ENCODE peak calls at places on chromosomes 13 and 19, in six cellular contexts. H is stomach, X is lung, G is cardiac fibroblast, J is astrocyte of the spinal cord, W is IMR-90. K is an unnamed sample.

GRCh38 chr19:16778796-16779411 is 50.3 kb upstream of the SIN3B start:
- DNase-seq in J (peak), W (peak), H (peak), X (peak), G (peak), K (peak)

GRCh38 chr13:50390503-50391248 is 375.4 kb downstream of the KCNRG start:
- DNase-seq in J (no peak), G (no peak), W (no peak), H (no peak), X (no peak), K (peak)

GRCh38 chr19:7888145-7888825 is at the start of gene LRRC8E:
- DNase-seq in G (peak), H (peak), J (peak), X (peak), W (peak), K (peak)

GRCh38 chr13:95677564-95678386 is 836 bp downstream of the DNAJC3 start:
- DNase-seq in G (peak), J (peak), X (peak), H (no peak), W (peak), K (peak)

GRCh38 chr13:79405501-79405830 is 589 bp downstream of the RBM26 start:
- DNase-seq in X (no peak), H (no peak), J (no peak), G (no peak), W (no peak), K (no peak)

GRCh38 chr19:46474211-46474610 is 2.8 kb upstream of the PNMA8A start:
- DNase-seq in W (no peak), X (no peak), G (no peak), J (no peak), H (no peak), K (peak)

GRCh38 chr13:92384410-92384809 is 842.2 kb upstream of the GPC6 start:
- DNase-seq in J (no peak), X (no peak), W (no peak), H (no peak), G (no peak), K (no peak)

GRCh38 chr13:25778302-25778701 is 273.5 kb downstream of the SHISA2 start:
- DNase-seq in W (no peak), H (no peak), J (no peak), G (no peak), X (no peak), K (no peak)

GRCh38 chr13:36029171-36029570 is 102.0 kb downstream of the DCLK1 start:
- DNase-seq in G (peak), J (peak), H (no peak), X (no peak), W (peak), K (peak)

GRCh38 chr13:57665471-57665870 is 33.9 kb downstream of the PCDH17 start:
- DNase-seq in X (no peak), W (no peak), H (no peak), G (no peak), J (no peak), K (no peak)

GRCh38 chr19:3382460-3383100 is 16.2 kb downstream of the NFIC start:
- DNase-seq in J (no peak), G (no peak), W (no peak), H (no peak), X (no peak), K (no peak)
- H3K4me3 ChIP-seq in J (no peak), G (no peak), W (no peak), H (no peak), X (no peak), K (no peak)

GRCh38 chr13:30334663-30335386 is 27.5 kb upstream of the KATNAL1 start:
- DNase-seq in G (no peak), X (no peak), W (peak), J (peak), H (no peak), K (peak)
- TF ChIP-seq CTCF in G (peak), X (no peak), W (peak), J (peak), H (no peak), K (peak)

GRCh38 chr19:47725759-47726401 is 12.7 kb downstream of the EHD2 start:
- DNase-seq in G (no peak), X (peak), H (no peak), W (no peak), J (no peak), K (peak)

GRCh38 chr19:47719047-47719885 is 6.0 kb downstream of the EHD2 start:
- DNase-seq in J (peak), W (peak), X (peak), H (peak), G (peak), K (peak)

GRCh38 chr19:47716270-47716937 is 3.2 kb downstream of the EHD2 start:
- DNase-seq in X (no peak), H (no peak), J (no peak), W (no peak), G (no peak), K (no peak)

GRCh38 chr19:47723573-47723923 is 10.3 kb downstream of the EHD2 start:
- DNase-seq in J (peak), W (peak), X (peak), H (peak), G (peak), K (peak)

DNA sequence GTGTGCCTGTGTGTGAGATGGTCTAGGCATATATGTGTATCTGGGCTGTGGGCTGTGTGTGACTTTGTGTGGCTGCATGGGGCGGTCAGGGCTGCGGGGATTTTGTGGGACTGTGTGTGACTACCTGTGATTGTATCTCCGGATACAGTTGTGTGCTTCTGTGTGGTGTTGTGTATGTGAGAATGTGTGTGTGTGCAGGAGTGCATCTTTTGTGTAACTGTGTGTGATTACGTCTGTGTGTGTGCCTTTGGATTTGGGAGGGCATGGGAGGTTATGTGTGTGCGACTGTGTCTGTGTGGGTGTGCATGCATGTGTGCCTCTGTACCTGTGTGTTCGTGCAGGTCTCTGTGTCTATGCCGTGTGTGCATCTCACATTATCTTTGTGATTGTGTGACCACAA is 7.4 kb downstream of the EHD2 start:
- DNase-seq in X (no peak), W (no peak), G (no peak), H (no peak), J (no peak), K (no peak)
- H3K4me3 ChIP-seq in X (no peak), W (no peak), G (peak), H (no peak), J (no peak), K (no peak)

DNA sequence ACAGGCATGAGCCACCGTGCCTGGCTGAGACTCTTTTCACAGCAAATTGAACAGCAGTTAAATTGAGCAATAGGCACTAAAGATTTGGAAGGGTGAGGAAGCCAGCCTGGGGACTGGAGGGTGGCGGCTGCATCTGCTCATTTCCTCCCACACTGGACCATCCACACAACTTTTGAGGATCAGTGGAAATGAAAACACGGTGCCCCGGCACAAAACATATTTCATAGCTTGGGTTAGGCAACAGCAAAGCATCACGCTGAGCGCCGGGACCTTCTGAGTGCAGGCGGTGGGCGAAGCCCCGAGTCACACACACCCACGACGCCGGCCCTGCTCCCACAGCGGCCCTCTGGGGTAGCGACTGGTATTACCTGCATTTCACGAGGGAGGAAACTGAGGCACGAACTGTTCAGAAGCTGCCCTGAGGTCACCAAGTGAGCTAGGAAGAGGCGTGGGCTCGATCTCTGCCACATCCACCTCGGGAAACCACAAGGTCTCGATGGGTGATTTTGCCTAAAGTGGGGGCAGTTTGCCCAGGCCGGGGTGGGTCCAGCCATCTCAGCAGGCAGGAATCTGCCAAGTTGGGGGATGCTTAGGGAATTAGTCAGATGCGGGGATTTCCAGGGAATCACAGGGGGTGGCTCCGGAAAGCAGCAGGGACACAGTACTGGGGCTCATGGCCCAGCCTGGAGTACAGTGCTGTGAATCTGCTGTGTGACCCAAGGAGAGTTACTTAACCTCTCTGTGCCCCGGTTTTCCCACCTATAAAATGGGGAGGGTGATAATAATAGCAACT is 3.5 kb upstream of the SBNO2 start:
- DNase-seq in G (peak), W (peak), J (peak), X (no peak), H (no peak), K (peak)
- TF ChIP-seq CTCF in G (peak), W (peak), J (peak), X (no peak), H (no peak), K (peak)

DNA sequence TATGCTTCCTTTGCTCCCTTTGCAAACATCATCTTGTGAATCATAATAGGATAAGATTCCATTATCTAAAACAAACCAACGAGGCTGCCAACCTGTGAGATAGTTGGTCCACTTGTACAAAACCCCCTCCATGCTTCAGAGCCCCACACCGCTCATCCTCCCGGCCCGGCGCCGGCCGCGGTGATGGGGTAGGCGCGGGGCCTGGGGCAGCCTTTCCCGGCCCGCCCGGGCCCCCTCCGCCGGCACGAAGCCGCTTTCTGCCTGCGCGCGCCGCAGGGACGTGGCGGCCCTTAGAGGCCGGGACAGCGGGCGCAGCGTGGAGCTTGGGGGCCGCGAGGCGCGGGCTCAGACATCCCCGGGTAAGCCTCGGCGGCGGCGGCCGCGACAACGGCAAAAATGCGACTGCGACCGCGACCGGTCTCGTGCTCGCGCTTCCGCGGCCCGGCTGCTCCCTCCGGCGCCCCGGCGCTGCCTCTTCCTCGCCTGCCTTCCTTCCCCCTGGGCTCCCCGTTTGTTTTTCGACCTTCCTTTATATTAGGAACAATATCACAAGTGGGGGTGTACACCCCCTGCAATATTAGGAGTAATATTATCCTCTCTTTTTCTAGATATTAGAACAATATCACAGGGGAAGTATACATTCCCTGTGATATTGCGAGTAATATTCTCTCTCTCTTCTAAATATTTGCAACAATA is 54.0 kb upstream of the CEACAM21 start:
- DNase-seq in J (no peak), G (no peak), W (no peak), X (no peak), H (no peak), K (no peak)
- H3K4me3 ChIP-seq in J (no peak), G (no peak), W (no peak), X (no peak), H (peak), K (no peak)

DNA sequence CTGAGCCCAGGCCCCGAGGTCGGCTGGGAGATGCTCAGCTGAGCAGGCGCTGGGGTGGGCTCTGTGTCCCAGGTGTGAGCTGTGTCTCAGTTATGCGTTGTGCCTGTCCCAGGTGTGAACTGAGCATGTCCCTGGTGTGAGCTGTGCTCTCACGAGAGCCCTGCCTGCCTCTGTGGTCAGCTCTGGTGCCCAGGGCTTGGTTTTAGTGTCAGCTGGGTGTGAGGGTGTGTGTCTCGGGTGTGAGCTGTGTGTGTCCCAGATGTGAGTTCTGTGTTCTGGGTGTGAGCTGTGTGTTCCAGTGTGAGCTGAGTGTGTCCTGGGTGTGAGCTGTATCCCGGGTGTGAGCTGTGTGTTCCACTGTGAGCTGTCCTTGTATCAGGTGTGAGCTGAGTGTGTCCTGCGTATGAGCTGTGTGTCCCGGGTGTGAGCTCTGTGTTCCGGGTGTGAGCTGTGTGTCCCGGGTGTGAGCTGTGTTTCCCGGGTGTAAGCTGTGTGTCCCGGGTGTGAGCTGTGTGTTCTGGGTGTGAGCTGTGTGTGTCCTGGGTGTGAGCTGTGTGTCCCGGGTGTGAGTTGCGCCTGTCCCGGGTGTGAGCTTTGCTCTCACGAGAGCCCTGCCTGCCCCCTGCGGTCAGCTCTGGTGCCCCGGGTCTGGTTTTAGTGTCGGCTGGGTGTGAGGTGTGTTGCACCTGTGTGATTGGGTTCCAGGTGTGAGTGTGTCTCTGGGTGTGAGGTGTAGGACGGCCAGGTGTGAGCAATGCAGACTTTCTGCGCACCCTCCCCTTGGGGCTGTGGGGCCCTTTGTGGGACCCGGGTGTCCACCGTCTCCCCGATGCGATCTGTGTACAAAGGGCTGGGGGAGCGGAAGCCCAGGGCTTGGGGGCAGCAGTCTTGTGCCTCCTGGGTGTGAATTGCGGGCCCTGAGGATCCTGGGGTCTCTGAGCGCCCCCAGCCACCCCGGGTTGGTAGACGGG is 7.1 kb upstream of the PEAK3 start:
- DNase-seq in J (no peak), X (no peak), W (no peak), G (no peak), H (no peak), K (no peak)
- TF ChIP-seq CTCF in J (no peak), X (no peak), W (no peak), G (no peak), H (no peak), K (no peak)

DNA sequence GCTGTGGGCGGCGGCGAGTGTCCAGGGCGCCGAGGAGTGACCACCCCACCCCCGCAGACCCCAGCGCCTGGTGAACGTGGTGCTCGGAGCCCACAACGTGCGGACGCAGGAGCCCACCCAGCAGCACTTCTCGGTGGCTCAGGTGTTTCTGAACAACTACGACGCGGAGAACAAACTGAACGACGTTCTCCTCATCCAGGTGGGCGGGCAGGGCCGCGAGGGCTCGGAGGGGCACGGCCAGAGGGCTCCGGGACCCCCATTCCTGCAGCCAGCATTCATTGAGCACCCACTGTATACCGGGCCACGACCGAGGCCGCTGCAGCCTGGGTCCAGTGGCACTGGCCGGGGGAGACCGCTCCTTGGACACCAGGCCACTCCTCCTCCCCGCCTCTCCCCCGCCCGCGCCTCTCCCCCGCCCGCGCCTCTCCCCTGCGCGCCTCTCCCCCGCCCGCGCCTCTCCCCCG is 3.1 kb downstream of the PRTN3 start:
- DNase-seq in H (no peak), W (no peak), G (no peak), J (no peak), X (no peak), K (no peak)
- H3K4me3 ChIP-seq in H (no peak), W (peak), G (no peak), J (no peak), X (no peak), K (no peak)

DNA sequence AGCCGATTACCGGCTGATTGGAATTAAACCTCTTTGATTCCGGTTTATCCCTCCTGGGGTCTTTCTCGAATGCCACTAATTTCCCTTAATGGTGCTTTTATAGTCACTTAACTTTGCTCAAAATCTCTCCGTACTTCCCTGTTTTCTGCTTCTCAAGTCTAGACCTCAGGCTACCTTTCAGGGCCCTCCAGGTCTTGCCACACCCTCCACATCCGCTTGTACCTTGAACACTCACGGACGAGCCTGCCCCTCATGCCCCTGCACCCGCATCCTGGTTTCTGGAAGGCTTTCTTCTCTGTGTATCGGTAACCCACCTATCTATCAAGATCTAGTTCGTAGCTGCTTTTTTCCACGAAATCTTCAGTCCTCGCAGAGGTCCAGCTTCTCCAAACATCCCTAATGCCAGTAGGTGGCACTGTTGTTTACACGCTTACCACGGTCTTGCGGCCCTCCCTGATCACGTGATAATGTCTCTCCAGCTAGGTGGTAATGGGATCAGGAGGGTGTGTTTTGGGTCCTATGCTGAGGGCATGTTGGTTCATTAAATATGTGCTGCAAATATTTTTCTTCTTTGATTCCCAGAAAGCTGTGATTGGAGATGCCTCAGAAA is 13.8 kb downstream of the ATP12A start:
- DNase-seq in X (peak), J (peak), H (peak), G (peak), W (peak), K (peak)
- TF ChIP-seq CTCF in X (peak), J (peak), H (peak), G (peak), W (peak), K (peak)

DNA sequence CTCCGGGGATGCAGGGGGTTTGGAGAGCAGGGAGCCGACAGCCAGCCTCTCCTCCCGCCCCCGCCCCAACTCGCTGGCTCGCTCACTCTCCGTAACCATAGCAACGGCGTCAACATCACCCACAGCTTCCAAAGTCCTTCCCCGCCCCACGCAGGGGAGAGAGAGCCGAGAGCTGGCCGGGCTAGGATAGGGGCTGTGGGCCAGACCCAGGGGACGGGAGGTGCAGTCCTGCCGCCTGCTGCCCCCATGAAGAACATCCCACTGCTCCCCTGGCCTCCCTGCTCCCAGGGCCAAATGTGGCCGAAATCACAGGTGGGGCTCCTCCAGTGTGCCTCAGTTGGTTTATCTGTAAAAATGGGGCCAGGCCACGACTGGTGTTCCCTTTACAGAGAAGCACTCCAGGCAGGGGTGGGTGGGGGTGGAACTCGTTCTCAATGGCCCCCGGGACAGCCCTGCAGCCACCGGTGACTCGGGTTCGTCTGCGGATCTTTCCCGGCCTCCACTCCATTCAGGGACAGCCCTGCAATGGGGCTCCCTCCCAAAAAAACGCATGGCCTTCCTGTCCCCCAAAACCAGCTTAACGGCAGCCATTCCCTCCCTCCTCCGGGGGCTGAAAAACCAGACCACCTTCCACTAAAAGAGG is 3.1 kb downstream of the KLF16 start:
- DNase-seq in H (no peak), W (peak), J (peak), G (peak), X (no peak), K (peak)
- H3K4me3 ChIP-seq in H (no peak), W (peak), J (peak), G (peak), X (no peak), K (peak)